ENCODE peak calls at places on chromosomes 12 and 14, in nine cellular contexts. V, S, D, H, P, T, Q, F and I are unnamed samples.

GRCh38 chr12:4240161-4240783 is 33.3 kb upstream of the CCND2 start:
- DNase-seq in V (no peak), S (no peak), D (no peak), H (no peak), P (no peak), T (no peak), Q (peak; percentile 19), F (no peak), I (no peak)

GRCh38 chr12:32115404-32116104 is 8.9 kb downstream of the BICD1 start:
- DNase-seq in V (no peak), S (no peak), D (peak; percentile 90), H (no peak), P (no peak), T (no peak), Q (peak; percentile 75), F (no peak), I (no peak)

GRCh38 chr14:61281186-61281676 is at the start of gene TMEM30B:
- DNase-seq in V (peak; percentile 19), S (no peak), D (no peak), H (no peak), P (peak; percentile 13), T (peak; percentile 13), Q (peak; percentile 94), F (peak; percentile 50), I (no peak)

GRCh38 chr12:107228076-107228475 is 134.7 kb upstream of the CRY1 start:
- DNase-seq in V (no peak), S (no peak), D (no peak), H (no peak), P (no peak), T (no peak), Q (peak; percentile 55), F (no peak), I (no peak)

GRCh38 chr14:97120204-97121120 is 323.3 kb downstream of the VRK1 start:
- DNase-seq in V (peak; percentile 71), S (peak; percentile 50), D (no peak), H (peak; percentile 39), P (no peak), T (no peak), Q (no peak), F (no peak), I (peak; percentile 46)

GRCh38 chr12:68356060-68356748 is 24.0 kb upstream of the MDM1 start:
- DNase-seq in V (no peak), S (no peak), D (no peak), H (no peak), P (no peak), T (no peak), Q (no peak), F (no peak), I (no peak)

GRCh38 chr14:65632487-65632886 is 220.0 kb downstream of the FUT8 start:
- DNase-seq in V (no peak), S (no peak), D (no peak), H (no peak), P (no peak), T (no peak), Q (no peak), F (no peak), I (no peak)

GRCh38 chr12:66074561-66074960 is 56.0 kb downstream of the LLPH start:
- DNase-seq in V (no peak), S (no peak), D (no peak), H (no peak), P (no peak), T (no peak), Q (no peak), F (no peak), I (no peak)

GRCh38 chr14:96393292-96393691 is 1.4 kb downstream of the AK7 start:
- DNase-seq in V (no peak), S (no peak), D (no peak), H (no peak), P (no peak), T (no peak), Q (no peak), F (no peak), I (no peak)

GRCh38 chr12:122849352-122850047 is 14.2 kb downstream of the HIP1R start:
- DNase-seq in V (no peak), S (no peak), D (no peak), H (no peak), P (no peak), T (no peak), Q (no peak), F (no peak), I (no peak)

GRCh38 chr14:31360919-31361662 is 59.3 kb downstream of the HEATR5A start:
- DNase-seq in V (no peak), S (no peak), D (no peak), H (no peak), P (no peak), T (no peak), Q (no peak), F (no peak), I (no peak)

GRCh38 chr14:78904094-78904493 is 733.9 kb downstream of the NRXN3 start:
- DNase-seq in V (no peak), S (no peak), D (no peak), H (no peak), P (no peak), T (no peak), Q (no peak), F (no peak), I (no peak)

GRCh38 chr14:35687335-35687939 is 121.7 kb downstream of the RALGAPA1 start:
- DNase-seq in V (peak; percentile 42), S (no peak), D (peak; percentile 26), H (no peak), P (no peak), T (no peak), Q (no peak), F (no peak), I (peak; percentile 11)

GRCh38 chr14:90759370-90760054 is 56.7 kb downstream of the TTC7B start:
- DNase-seq in V (peak; percentile 29), S (no peak), D (no peak), H (no peak), P (no peak), T (no peak), Q (no peak), F (no peak), I (peak; percentile 47)

GRCh38 chr12:124555168-124555928 is 12.1 kb downstream of the NCOR2 start:
- DNase-seq in V (no peak), S (no peak), D (no peak), H (no peak), P (no peak), T (no peak), Q (no peak), F (no peak), I (no peak)

GRCh38 chr12:83065562-83065961 is 378.9 kb downstream of the TMTC2 start:
- DNase-seq in V (no peak), S (no peak), D (no peak), H (no peak), P (no peak), T (no peak), Q (no peak), F (no peak), I (no peak)

GRCh38 chr12:111322336-111323250 is 46.3 kb downstream of the PHETA1 start:
- DNase-seq in V (no peak), S (no peak), D (no peak), H (no peak), P (no peak), T (no peak), Q (no peak), F (no peak), I (no peak)

GRCh38 chr12:81758421-81759214 is 532 bp downstream of the PPFIA2 start:
- DNase-seq in V (peak; percentile 27), S (no peak), D (no peak), H (no peak), P (no peak), T (no peak), Q (peak; percentile 68), F (peak; percentile 45), I (no peak)

GRCh38 chr14:23138173-23138535 is 19.1 kb upstream of the CEBPE start:
- DNase-seq in V (no peak), S (no peak), D (no peak), H (no peak), P (no peak), T (no peak), Q (peak; percentile 37), F (no peak), I (no peak)

GRCh38 chr14:104421401-104421821 is 158.2 kb upstream of the C14orf180 start:
- DNase-seq in V (no peak), S (no peak), D (no peak), H (no peak), P (no peak), T (no peak), Q (peak; percentile 25), F (no peak), I (no peak)